ENCODE peak calls at places on chromosomes 16 and 17, in five cellular contexts. One of them, this sample, is unnamed.

GRCh38 chr17:15468142-15468541 is 721 bp upstream of the CDRT4 start:
- DNase-seq in GM12878: no peak
- DNase-seq in K562: no peak
- DNase-seq in HepG2: no peak
- DNase-seq in A549: no peak
- DNase-seq in this sample: no peak

GRCh38 chr16:51938861-51939260 is 608.1 kb downstream of the TOX3 start:
- DNase-seq in GM12878: no peak
- DNase-seq in A549: no peak
- DNase-seq in K562: no peak
- DNase-seq in HepG2: no peak
- DNase-seq in this sample: no peak

GRCh38 chr16:9661336-9661735 is 520.9 kb downstream of the GRIN2A start:
- DNase-seq in GM12878: no peak
- DNase-seq in A549: no peak
- DNase-seq in HepG2: no peak
- DNase-seq in K562: no peak
- DNase-seq in this sample: no peak

GRCh38 chr16:85395207-85395912 is 217.8 kb upstream of the GSE1 start:
- DNase-seq in A549: peak; percentile 86
- DNase-seq in GM12878: peak; percentile 24
- DNase-seq in HepG2: peak; percentile 37
- DNase-seq in K562: peak; percentile 79
- DNase-seq in this sample: no peak

GRCh38 chr17:38617074-38617860 is 11.5 kb upstream of the SRCIN1 start:
- DNase-seq in GM12878: no peak
- DNase-seq in HepG2: no peak
- DNase-seq in A549: no peak
- DNase-seq in K562: no peak
- DNase-seq in this sample: peak; percentile 37

GRCh38 chr17:14089179-14089578 is 19.9 kb downstream of the COX10 start:
- DNase-seq in A549: no peak
- DNase-seq in K562: no peak
- DNase-seq in HepG2: no peak
- DNase-seq in GM12878: no peak
- DNase-seq in this sample: no peak

GRCh38 chr16:6193718-6194117 is 1096.1 kb upstream of the EEF2KMT start:
- DNase-seq in GM12878: no peak
- DNase-seq in A549: no peak
- DNase-seq in K562: peak; percentile 8
- DNase-seq in HepG2: peak; percentile 1
- DNase-seq in this sample: peak; percentile 81

GRCh38 chr17:72606656-72607055 is 485.8 kb downstream of the SLC39A11 start:
- DNase-seq in HepG2: no peak
- DNase-seq in K562: no peak
- DNase-seq in GM12878: no peak
- DNase-seq in A549: no peak
- DNase-seq in this sample: no peak

GRCh38 chr16:55171241-55171640 is 152.8 kb upstream of the IRX6 start:
- DNase-seq in GM12878: no peak
- DNase-seq in A549: peak; percentile 10
- DNase-seq in HepG2: no peak
- DNase-seq in K562: peak; percentile 17
- DNase-seq in this sample: peak; percentile 31

GRCh38 chr16:46801428-46802049 is 29.4 kb downstream of the C16orf87 start:
- DNase-seq in A549: peak; percentile 38
- DNase-seq in HepG2: peak; percentile 43
- DNase-seq in K562: no peak
- DNase-seq in GM12878: no peak
- DNase-seq in this sample: peak; percentile 85

GRCh38 chr17:79052131-79052530 is 22.5 kb upstream of the ENGASE start:
- DNase-seq in GM12878: no peak
- DNase-seq in A549: no peak
- DNase-seq in K562: no peak
- DNase-seq in HepG2: no peak
- DNase-seq in this sample: no peak

GRCh38 chr17:1490643-1491405 is 1.7 kb downstream of the MYO1C start:
- DNase-seq in GM12878: no peak
- DNase-seq in A549: peak; percentile 80
- DNase-seq in K562: peak; percentile 69
- DNase-seq in HepG2: peak; percentile 35
- DNase-seq in this sample: peak; percentile 80

GRCh38 chr17:73232587-73233373 is 28.9 kb downstream of the CPSF4L start:
- DNase-seq in K562: peak; percentile 44
- DNase-seq in A549: peak; percentile 55
- DNase-seq in HepG2: no peak
- DNase-seq in GM12878: no peak
- DNase-seq in this sample: peak; percentile 63

GRCh38 chr16:17743578-17743977 is 272.8 kb upstream of the XYLT1 start:
- DNase-seq in GM12878: no peak
- DNase-seq in K562: no peak
- DNase-seq in HepG2: no peak
- DNase-seq in A549: no peak
- DNase-seq in this sample: no peak

GRCh38 chr17:68697850-68698313 is 96.7 kb upstream of the FAM20A start:
- DNase-seq in HepG2: peak; percentile 14
- DNase-seq in A549: no peak
- DNase-seq in GM12878: no peak
- DNase-seq in K562: no peak
- DNase-seq in this sample: no peak

GRCh38 chr17:78172284-78173024 is 4.1 kb downstream of the SYNGR2 start:
- DNase-seq in GM12878: no peak
- DNase-seq in A549: no peak
- DNase-seq in K562: no peak
- DNase-seq in HepG2: no peak
- DNase-seq in this sample: no peak

GRCh38 chr16:19785512-19786130 is 67.5 kb downstream of the IQCK start:
- DNase-seq in HepG2: peak; percentile 56
- DNase-seq in A549: no peak
- DNase-seq in K562: no peak
- DNase-seq in GM12878: no peak
- DNase-seq in this sample: no peak

GRCh38 chr16:83842291-83842690 is 34.5 kb downstream of the HSBP1 start:
- DNase-seq in GM12878: no peak
- DNase-seq in A549: no peak
- DNase-seq in K562: no peak
- DNase-seq in HepG2: no peak
- DNase-seq in this sample: peak; percentile 66

GRCh38 chr17:63926164-63926563 is 6.0 kb downstream of the CD79B start:
- DNase-seq in A549: no peak
- DNase-seq in K562: no peak
- DNase-seq in GM12878: no peak
- DNase-seq in HepG2: no peak
- DNase-seq in this sample: no peak

GRCh38 chr16:51734220-51734619 is 583.1 kb upstream of the SALL1 start:
- DNase-seq in A549: no peak
- DNase-seq in HepG2: no peak
- DNase-seq in K562: no peak
- DNase-seq in GM12878: no peak
- DNase-seq in this sample: no peak

GRCh38 chr17:33261911-33262665 is 31.0 kb downstream of the ASIC2 start:
- DNase-seq in HepG2: no peak
- DNase-seq in GM12878: no peak
- DNase-seq in A549: no peak
- DNase-seq in K562: no peak
- DNase-seq in this sample: no peak

GRCh38 chr16:58563235-58563634 is 47.9 kb downstream of the SETD6 start:
- DNase-seq in GM12878: no peak
- DNase-seq in K562: no peak
- DNase-seq in HepG2: no peak
- DNase-seq in A549: no peak
- DNase-seq in this sample: no peak

GRCh38 chr17:48254896-48255295 is 147.3 kb downstream of the SNX11 start:
- DNase-seq in GM12878: no peak
- DNase-seq in HepG2: no peak
- DNase-seq in K562: peak; percentile 26
- DNase-seq in A549: no peak
- DNase-seq in this sample: peak; percentile 63

GRCh38 chr16:11992008-11992584 is 15.6 kb downstream of the SNX29 start:
- DNase-seq in A549: no peak
- DNase-seq in K562: no peak
- DNase-seq in HepG2: peak; percentile 59
- DNase-seq in GM12878: no peak
- DNase-seq in this sample: no peak

GRCh38 chr17:43392397-43392796 is 6.4 kb upstream of the ARL4D start:
- DNase-seq in K562: no peak
- DNase-seq in GM12878: no peak
- DNase-seq in HepG2: no peak
- DNase-seq in A549: no peak
- DNase-seq in this sample: no peak

GRCh38 chr17:79420318-79421243 is 190.3 kb downstream of the RBFOX3 start:
- DNase-seq in K562: peak; percentile 64
- DNase-seq in GM12878: no peak
- DNase-seq in A549: peak; percentile 51
- DNase-seq in HepG2: no peak
- DNase-seq in this sample: no peak

GRCh38 chr16:1552129-1552528 is 18.7 kb downstream of the TMEM204 start:
- DNase-seq in HepG2: no peak
- DNase-seq in K562: no peak
- DNase-seq in A549: no peak
- DNase-seq in GM12878: no peak
- DNase-seq in this sample: no peak

GRCh38 chr17:79504181-79504605 is 106.7 kb downstream of the RBFOX3 start:
- DNase-seq in K562: no peak
- DNase-seq in GM12878: no peak
- DNase-seq in A549: no peak
- DNase-seq in HepG2: no peak
- DNase-seq in this sample: peak; percentile 26

GRCh38 chr17:79657861-79658810 is 47.3 kb upstream of the RBFOX3 start:
- DNase-seq in A549: no peak
- DNase-seq in GM12878: no peak
- DNase-seq in K562: no peak
- DNase-seq in HepG2: no peak
- DNase-seq in this sample: no peak

GRCh38 chr16:14344945-14345344 is 273.8 kb downstream of the MRTFB start:
- DNase-seq in GM12878: no peak
- DNase-seq in K562: no peak
- DNase-seq in A549: no peak
- DNase-seq in HepG2: no peak
- DNase-seq in this sample: no peak

GRCh38 chr17:13869301-13869700 is 200.0 kb upstream of the COX10 start:
- DNase-seq in K562: no peak
- DNase-seq in HepG2: no peak
- DNase-seq in A549: no peak
- DNase-seq in GM12878: no peak
- DNase-seq in this sample: no peak

GRCh38 chr16:27177031-27177774 is 26.1 kb upstream of the KDM8 start:
- DNase-seq in A549: no peak
- DNase-seq in GM12878: no peak
- DNase-seq in HepG2: no peak
- DNase-seq in K562: no peak
- DNase-seq in this sample: no peak

GRCh38 chr17:41464682-41465081 is 2.5 kb downstream of the KRT32 start:
- DNase-seq in A549: peak; percentile 79
- DNase-seq in K562: no peak
- DNase-seq in GM12878: no peak
- DNase-seq in HepG2: no peak
- DNase-seq in this sample: no peak

GRCh38 chr17:50824429-50824828 is 11.0 kb upstream of the WFIKKN2 start:
- DNase-seq in K562: no peak
- DNase-seq in GM12878: no peak
- DNase-seq in HepG2: no peak
- DNase-seq in A549: no peak
- DNase-seq in this sample: no peak

GRCh38 chr17:42111901-42112551 is 488 bp downstream of the DHX58 start:
- DNase-seq in A549: no peak
- DNase-seq in K562: no peak
- DNase-seq in HepG2: no peak
- DNase-seq in GM12878: no peak
- DNase-seq in this sample: no peak

GRCh38 chr16:50534091-50534490 is 14.1 kb upstream of the NKD1 start:
- DNase-seq in HepG2: no peak
- DNase-seq in K562: no peak
- DNase-seq in A549: no peak
- DNase-seq in GM12878: no peak
- DNase-seq in this sample: no peak
- TF ChIP-seq JUNB in HepG2: no peak
- TF ChIP-seq JUNB in K562: no peak
- TF ChIP-seq JUNB in A549: no peak
- TF ChIP-seq JUNB in GM12878: no peak
- TF ChIP-seq JUNB in this sample: no peak

GRCh38 chr16:3188675-3188924 is 596 bp downstream of the OR1F1 start:
- DNase-seq in K562: no peak
- DNase-seq in GM12878: no peak
- DNase-seq in A549: no peak
- DNase-seq in HepG2: no peak
- DNase-seq in this sample: no peak
- H3K4me3 ChIP-seq in K562: peak overlapping the region; percentile 55
- H3K4me3 ChIP-seq in GM12878: peak overlapping the region; percentile 54
- H3K4me3 ChIP-seq in A549: peak overlapping the region; percentile 71
- H3K4me3 ChIP-seq in HepG2: peak overlapping the region; percentile 76
- H3K4me3 ChIP-seq in this sample: peak overlapping the region; percentile 99

DNA sequence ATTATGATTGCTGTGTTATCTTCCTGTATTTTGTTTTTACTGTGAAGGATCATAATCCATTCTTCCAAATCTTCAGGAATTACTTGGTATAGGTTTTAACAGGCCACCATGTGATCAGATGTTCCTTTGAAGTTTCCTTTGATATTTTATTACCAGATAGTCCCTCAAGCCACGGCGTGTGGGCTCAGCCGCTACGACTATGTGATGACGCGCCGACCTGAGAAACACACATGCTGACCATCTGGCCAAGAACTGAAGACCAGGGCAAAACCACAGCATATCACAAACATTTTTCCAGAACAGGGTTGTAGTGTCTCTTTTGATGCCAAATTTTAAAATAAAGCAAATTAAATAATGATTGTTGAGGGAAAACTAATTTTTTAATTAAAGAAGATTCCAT is 47.3 kb downstream of the ZCCHC14 start:
- DNase-seq in HepG2: no peak
- DNase-seq in A549: no peak
- DNase-seq in GM12878: no peak
- DNase-seq in K562: no peak
- DNase-seq in this sample: no peak
- H3K4me1 ChIP-seq in HepG2: peaks cover 2% of the 10 kb centered on the region
- H3K4me1 ChIP-seq in A549: no peaks in the 10 kb centered on the region
- H3K4me1 ChIP-seq in GM12878: no peaks in the 10 kb centered on the region
- H3K4me1 ChIP-seq in K562: no peaks in the 10 kb centered on the region
- H3K4me1 ChIP-seq in this sample: no peaks in the 10 kb centered on the region

DNA sequence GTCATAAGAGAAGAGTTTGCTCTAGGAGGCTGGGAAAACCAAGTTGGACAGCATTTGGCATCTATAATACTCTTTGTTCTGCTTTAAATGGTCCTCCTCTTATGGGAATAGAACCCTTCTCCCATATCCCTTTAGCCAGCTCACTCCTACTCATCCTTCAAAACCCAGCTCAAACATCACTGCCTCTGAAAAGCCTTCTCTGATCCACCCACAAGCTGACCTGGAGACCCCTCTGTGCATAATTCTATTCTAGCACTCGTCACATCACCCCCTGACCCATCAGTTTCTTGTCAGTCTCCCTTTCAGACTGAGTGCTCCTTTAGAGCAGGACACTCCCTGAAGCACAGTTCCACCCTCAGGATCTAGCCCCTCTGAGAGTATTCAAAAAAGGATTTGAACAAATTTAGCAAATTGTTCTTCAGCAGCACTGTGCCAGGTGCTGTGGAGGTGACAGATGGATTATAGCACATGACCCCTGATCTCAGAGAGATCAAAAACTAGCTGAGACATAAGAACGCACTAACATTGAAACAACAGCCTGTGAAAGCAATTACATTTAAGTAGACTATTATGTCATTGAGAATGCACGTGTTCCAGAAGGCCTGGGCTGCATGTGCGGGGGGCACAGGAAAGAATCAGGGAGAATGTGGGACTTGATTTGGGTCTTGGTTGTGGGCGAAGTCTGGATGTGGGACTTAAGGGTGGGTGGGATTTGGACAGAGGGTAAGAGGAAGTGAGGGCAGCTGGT is 43.6 kb downstream of the MRPS23 start:
- DNase-seq in HepG2: no peak
- DNase-seq in GM12878: no peak
- DNase-seq in A549: no peak
- DNase-seq in K562: no peak
- DNase-seq in this sample: no peak
- TF ChIP-seq JUNB in HepG2: no peak
- TF ChIP-seq JUNB in GM12878: no peak
- TF ChIP-seq JUNB in A549: no peak
- TF ChIP-seq JUNB in K562: no peak
- TF ChIP-seq JUNB in this sample: no peak